ENCODE peak calls at places on chromosomes 4 and X, in four cellular contexts. V, H, D and N are unnamed samples.

GRCh38 chr4:95248713-95249401 is 299.9 kb downstream of the UNC5C start:
- DNase-seq in V (no peak), H (no peak), D (no peak), N (no peak)

GRCh38 chr4:145805490-145805889 is 125.5 kb downstream of the C4orf51 start:
- DNase-seq in V (peak; percentile 34), H (no peak), D (no peak), N (no peak)

GRCh38 chrX:71919436-71919835 is 8.8 kb downstream of the NHSL2 start:
- DNase-seq in V (no peak), H (no peak), D (no peak), N (no peak)

GRCh38 chr4:157217708-157218107 is 2.8 kb upstream of the GRIA2 start:
- DNase-seq in V (peak; percentile 45), H (peak; percentile 45), D (no peak), N (no peak)

GRCh38 chr4:95571577-95571976 is 22.8 kb upstream of the UNC5C start:
- DNase-seq in V (no peak), H (no peak), D (no peak), N (no peak)

GRCh38 chrX:154048398-154048797 is 28.7 kb upstream of the IRAK1 start:
- DNase-seq in V (no peak), H (no peak), D (no peak), N (no peak)

GRCh38 chrX:21806691-21807090 is 32.7 kb upstream of the MBTPS2 start:
- DNase-seq in V (no peak), H (no peak), D (no peak), N (no peak)

GRCh38 chrX:44580466-44580865 is 37.8 kb upstream of the FUNDC1 start:
- DNase-seq in V (peak; percentile 13), H (no peak), D (no peak), N (no peak)

GRCh38 chrX:23756165-23756564 is 13.1 kb upstream of the ACOT9 start:
- DNase-seq in V (peak; percentile 54), H (peak; percentile 47), D (peak; percentile 28), N (peak; percentile 21)

GRCh38 chr4:168197926-168198325 is 105.6 kb downstream of the ANXA10 start:
- DNase-seq in V (peak; percentile 28), H (no peak), D (no peak), N (no peak)

GRCh38 chr4:170497105-170497504 is 407.3 kb upstream of the AADAT start:
- DNase-seq in V (no peak), H (peak; percentile 22), D (no peak), N (no peak)

GRCh38 chr4:174318829-174319764 is 35.4 kb downstream of the CEP44 start:
- DNase-seq in V (peak; percentile 60), H (peak; percentile 38), D (no peak), N (no peak)

GRCh38 chrX:153930011-153930910 is 4.2 kb upstream of the ARHGAP4 start:
- DNase-seq in V (no peak), H (no peak), D (no peak), N (no peak)

GRCh38 chr4:7815562-7815961 is 124.1 kb downstream of the AFAP1 start:
- DNase-seq in V (peak; percentile 86), H (no peak), D (no peak), N (no peak)

GRCh38 chrX:154489182-154489581 is 1.2 kb downstream of the SLC10A3 start:
- DNase-seq in V (no peak), H (no peak), D (no peak), N (no peak)

GRCh38 chr4:93828332-93828829 is at the start of gene ATOH1:
- DNase-seq in V (no peak), H (peak; percentile 15), D (no peak), N (no peak)

GRCh38 chr4:187451776-187452175 is 543.8 kb upstream of the ZFP42 start:
- DNase-seq in V (no peak), H (no peak), D (no peak), N (no peak)

GRCh38 chr4:61320154-61320553 is 120.0 kb downstream of the ADGRL3 start:
- DNase-seq in V (peak; percentile 25), H (no peak), D (no peak), N (no peak)

GRCh38 chr4:179626687-179627086 is 2184.4 kb upstream of the AGA start:
- DNase-seq in V (no peak), H (no peak), D (no peak), N (no peak)

GRCh38 chr4:25970691-25971427 is 56.8 kb downstream of the SMIM20 start:
- DNase-seq in V (peak; percentile 72), H (no peak), D (no peak), N (no peak)

GRCh38 chr4:149932188-149932587 is 116.5 kb upstream of the IQCM start:
- DNase-seq in V (no peak), H (no peak), D (no peak), N (no peak)

GRCh38 chrX:115337735-115338134 is 48.2 kb downstream of the LUZP4 start:
- DNase-seq in V (peak; percentile 55), H (no peak), D (no peak), N (no peak)